ENCODE peak calls at places on chromosomes 1 and 21, in six cellular contexts. L is mammary epithelial cell; J is brain microvascular endothelial cell; R is heart right ventricle; D is GM23338; O is CD8-positive, alpha-beta T cell. W is an unnamed sample.

GRCh38 chr1:82586473-82586872 is 785.7 kb downstream of the ADGRL2 start:
- DNase-seq in D (no peak), R (peak; percentile 14), O (no peak), J (no peak), L (no peak), W (no peak)

GRCh38 chr1:94094466-94095111 is 26.4 kb downstream of the ABCA4 start:
- DNase-seq in J (peak; percentile 68), O (no peak), D (no peak), L (no peak), R (peak; percentile 77), W (no peak)

GRCh38 chr21:43805275-43805800 is 16.0 kb downstream of the RRP1 start:
- DNase-seq in O (no peak), J (no peak), L (no peak), R (no peak), D (no peak), W (no peak)

GRCh38 chr1:65174585-65174984 is 26.6 kb downstream of the AK4 start:
- DNase-seq in D (no peak), J (peak; percentile 98), O (no peak), R (no peak), L (peak; percentile 96), W (peak; percentile 92)

GRCh38 chr1:152108899-152109222 is 6.4 kb downstream of the TCHH start:
- DNase-seq in J (no peak), R (no peak), L (no peak), D (peak; percentile 76), O (no peak), W (no peak)

GRCh38 chr21:28215214-28215954 is 777.3 kb downstream of the LTN1 start:
- DNase-seq in J (peak; percentile 69), R (no peak), O (no peak), D (no peak), L (peak; percentile 66), W (peak; percentile 54)

GRCh38 chr1:3267550-3268270 is 186.8 kb upstream of the ARHGEF16 start:
- DNase-seq in O (peak; percentile 18), D (no peak), J (no peak), R (no peak), L (no peak), W (no peak)

GRCh38 chr21:35827004-35827403 is 233.3 kb downstream of the SETD4 start:
- DNase-seq in J (no peak), O (no peak), L (peak; percentile 52), D (no peak), R (no peak), W (no peak)

GRCh38 chr1:242623751-242624150 is 99.3 kb upstream of the PLD5 start:
- DNase-seq in R (no peak), O (no peak), L (no peak), J (no peak), D (no peak), W (no peak)
- H3K27ac ChIP-seq in R (no peak overlapping the region), O (no peak overlapping the region), L (no peak overlapping the region), J (no peak overlapping the region), D (no peak overlapping the region), W (no peak overlapping the region)

DNA sequence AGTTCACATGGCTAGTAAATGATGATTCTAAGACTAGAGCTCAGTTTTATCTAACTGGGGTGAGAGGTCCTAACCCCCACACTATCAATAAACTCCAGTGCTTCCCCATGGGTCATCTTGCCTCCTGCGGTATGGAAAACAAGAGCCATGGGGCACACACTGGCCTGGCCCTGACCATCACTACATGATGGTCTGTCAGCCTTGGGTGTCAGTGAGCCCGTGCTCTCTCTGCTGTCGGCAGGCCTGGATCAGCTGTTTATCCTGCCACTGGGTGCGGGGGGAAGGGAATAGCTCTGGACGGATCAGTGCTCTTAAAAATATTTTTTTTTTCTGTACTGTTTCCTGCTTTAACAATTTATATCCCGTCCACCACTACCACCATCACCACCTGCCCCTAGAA is 255.0 kb upstream of the ADGRL2 start:
- DNase-seq in L (no peak), R (no peak), J (no peak), O (no peak), D (no peak), W (no peak)
- H3K27ac ChIP-seq in L (no peak overlapping the region), R (no peak overlapping the region), J (no peak overlapping the region), O (no peak overlapping the region), D (no peak overlapping the region), W (no peak overlapping the region)

DNA sequence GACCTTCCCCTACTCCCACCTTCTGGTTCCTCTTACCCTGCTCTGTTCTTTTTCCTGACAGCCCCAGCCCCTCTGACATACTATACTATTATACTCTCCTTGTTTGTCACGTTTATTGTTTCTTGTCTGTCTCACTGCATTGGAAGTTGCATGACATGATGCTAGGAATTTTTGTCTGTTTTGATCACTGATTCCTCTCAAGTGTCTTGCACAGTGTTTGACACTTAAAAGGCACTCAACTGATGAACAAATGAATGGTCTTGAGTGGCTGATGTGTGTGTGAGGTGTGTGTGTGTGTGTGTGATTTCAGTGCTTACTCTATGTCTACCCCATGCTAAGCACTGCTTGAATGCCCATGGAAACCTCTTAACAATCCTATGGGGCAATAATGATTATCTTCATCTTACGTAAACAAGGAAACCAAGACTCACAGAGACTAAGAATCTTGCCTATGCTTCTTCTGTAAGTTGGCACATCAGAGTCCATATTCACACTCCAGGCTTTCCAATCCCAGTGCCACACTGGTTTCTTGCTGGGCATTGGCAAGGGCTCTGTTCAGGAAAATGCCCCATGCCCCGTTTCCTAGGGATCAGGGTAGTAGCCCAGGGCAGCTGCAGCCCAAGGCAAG is 59.7 kb downstream of the ATP1A1 start:
- DNase-seq in L (no peak), O (no peak), R (no peak), D (no peak), J (no peak), W (no peak)
- H3K27ac ChIP-seq in L (peak overlapping the region; percentile 81), O (no peak overlapping the region), R (peak overlapping the region; percentile 73), D (no peak overlapping the region), J (no peak overlapping the region), W (peak overlapping the region; percentile 64)

GRCh38 chr1:53062731-53063591 is 948 bp downstream of the PODN start:
- DNase-seq in D (peak; percentile 65), J (no peak), O (no peak), R (peak; percentile 26), L (no peak), W (no peak)

GRCh38 chr1:53061123-53061858 is 722 bp upstream of the PODN start:
- DNase-seq in R (peak; percentile 63), D (no peak), J (no peak), L (no peak), O (no peak), W (no peak)

GRCh38 chr1:53063744-53064515 is 1.9 kb downstream of the PODN start:
- DNase-seq in J (no peak), D (no peak), O (no peak), L (no peak), R (no peak), W (no peak)

GRCh38 chr1:53061859-53062714 is at the start of gene PODN:
- DNase-seq in D (peak; percentile 59), J (no peak), L (no peak), R (peak; percentile 59), O (no peak), W (no peak)

GRCh38 chr1:53060580-53060979 is 1.4 kb upstream of the PODN start:
- DNase-seq in O (no peak), D (no peak), L (no peak), R (no peak), J (peak; percentile 33), W (no peak)
- H3K27ac ChIP-seq in O (no peak overlapping the region), D (no peak overlapping the region), L (no peak overlapping the region), R (no peak overlapping the region), J (no peak overlapping the region), W (no peak overlapping the region)

GRCh38 chr1:24801169-24801568 is 55.9 kb downstream of the CLIC4 start:
- DNase-seq in D (no peak), R (no peak), L (no peak), J (no peak), O (no peak), W (no peak)
- H3K27ac ChIP-seq in D (peak overlapping the region; percentile 34), R (peak overlapping the region; percentile 16), L (no peak overlapping the region), J (no peak overlapping the region), O (no peak overlapping the region), W (no peak overlapping the region)

DNA sequence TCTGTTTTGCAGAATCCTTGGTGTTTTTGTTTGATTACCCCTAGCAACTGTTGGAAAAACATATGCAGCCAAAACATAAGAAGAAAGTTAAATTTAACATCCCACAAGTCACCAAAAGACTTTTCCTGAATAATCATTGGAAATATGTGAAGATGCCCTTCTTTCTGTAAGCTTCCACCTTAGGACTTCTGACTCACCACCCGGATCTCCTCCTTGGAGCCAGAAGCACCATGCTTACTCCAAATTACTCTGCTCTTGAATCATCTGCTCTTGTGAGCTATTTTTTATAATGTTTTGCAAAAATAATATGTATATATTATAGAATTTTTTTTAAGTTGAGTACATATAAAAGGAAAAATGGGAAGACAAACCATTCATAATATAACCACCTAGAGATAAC is 391.7 kb downstream of the KCTD3 start:
- DNase-seq in O (no peak), D (no peak), L (no peak), R (no peak), J (no peak), W (no peak)
- H3K27ac ChIP-seq in O (no peak overlapping the region), D (no peak overlapping the region), L (no peak overlapping the region), R (no peak overlapping the region), J (no peak overlapping the region), W (no peak overlapping the region)

DNA sequence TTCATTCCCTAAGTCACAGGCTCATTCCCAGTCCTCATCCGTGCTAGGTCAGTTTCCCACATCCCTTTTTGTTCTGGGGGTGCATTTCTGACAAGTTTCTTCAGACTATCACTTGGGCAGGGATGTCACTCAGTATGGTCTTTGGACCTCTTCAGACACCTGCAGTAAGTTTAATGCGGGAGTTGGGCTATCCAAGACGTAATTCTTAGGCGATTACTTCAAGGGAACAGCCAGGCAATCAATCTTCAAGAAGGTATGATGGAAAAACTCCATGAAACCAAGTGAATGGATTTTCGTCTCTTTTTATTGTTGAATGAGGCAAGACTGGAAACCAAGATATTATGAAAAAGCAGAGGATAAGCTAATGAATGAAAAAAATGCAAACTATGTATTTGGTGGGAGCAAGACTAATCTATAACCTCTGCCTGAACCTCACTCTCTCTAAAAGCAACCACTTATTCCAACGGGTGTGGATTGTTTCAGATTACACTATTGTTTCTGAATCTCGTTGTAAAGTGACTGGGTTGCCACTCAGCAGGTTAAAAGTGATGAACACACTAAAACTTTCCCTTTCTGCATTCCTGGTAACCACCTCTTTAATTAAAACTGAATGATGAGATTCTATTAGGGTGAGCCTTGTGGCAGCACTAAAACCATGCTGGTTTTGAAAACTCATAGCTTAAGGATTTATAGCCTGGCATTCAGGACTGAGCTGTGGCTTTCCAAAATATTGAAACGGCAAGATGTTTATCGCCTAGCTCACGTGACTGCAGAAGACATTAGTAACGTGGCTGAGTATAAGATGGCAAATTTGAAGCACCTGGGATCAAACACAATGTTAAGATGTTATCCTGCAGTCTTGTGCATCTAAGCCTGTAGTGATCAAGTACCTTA is 1.1 kb downstream of the RASAL2 start:
- DNase-seq in O (no peak), L (peak; percentile 76), D (no peak), J (peak; percentile 35), R (no peak), W (no peak)
- H3K27ac ChIP-seq in O (no peak overlapping the region), L (peak overlapping the region; percentile 61), D (peak overlapping the region; percentile 61), J (peak overlapping the region; percentile 94), R (peak overlapping the region; percentile 97), W (peak overlapping the region; percentile 74)

DNA sequence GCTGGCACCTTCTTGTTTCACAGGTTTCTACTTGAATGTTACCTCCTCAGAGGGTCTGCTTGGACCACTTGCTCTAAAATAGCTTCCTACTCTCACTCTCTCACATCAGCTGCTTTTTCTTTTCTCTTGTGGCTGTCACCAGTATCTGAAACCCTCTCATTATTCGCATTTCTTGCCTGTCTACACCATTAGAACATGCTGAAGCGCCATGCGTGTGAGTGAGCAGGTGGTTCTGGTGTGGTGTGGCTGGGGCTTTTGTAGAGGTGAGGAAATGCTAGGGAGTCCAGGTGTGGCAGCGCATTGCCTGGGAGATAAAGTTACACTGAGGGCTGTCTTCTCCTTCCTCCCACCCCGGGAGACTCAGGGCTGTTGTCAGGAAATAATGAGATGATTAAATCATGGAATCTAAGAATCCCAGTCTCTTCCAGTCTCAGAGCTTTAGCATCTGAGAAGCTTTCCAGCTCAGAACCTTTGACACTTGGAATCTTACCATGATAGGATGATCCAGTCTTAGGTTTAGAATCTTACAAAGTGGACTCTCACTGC is 4.2 kb downstream of the ZNF362 start:
- DNase-seq in O (no peak), R (no peak), J (no peak), D (no peak), L (no peak), W (no peak)
- H3K27ac ChIP-seq in O (no peak overlapping the region), R (peak overlapping the region; percentile 17), J (no peak overlapping the region), D (no peak overlapping the region), L (no peak overlapping the region), W (no peak overlapping the region)